ENCODE peak calls at places on chromosomes 16 and 17, in five cellular contexts. A, H, T, F and N are unnamed samples. For H3K36me3 and H3K27me3, the result is how much of the 10 kb centered on the place peaks cover.

GRCh38 chr16:89374393-89374948 is 115.9 kb downstream of the ANKRD11 start:
- DNase-seq in H (no peak), A (no peak), F (no peak), T (no peak), N (peak)

GRCh38 chr16:62014534-62014933 is 21.7 kb downstream of the CDH8 start:
- DNase-seq in T (no peak), A (no peak), H (no peak), F (no peak), N (no peak)

GRCh38 chr17:58337126-58337599 is 8.6 kb upstream of the TSPOAP1 start:
- DNase-seq in F (no peak), A (peak), T (no peak), H (no peak), N (peak)

GRCh38 chr17:5580367-5580766 is 3.9 kb downstream of the NLRP1 start:
- DNase-seq in T (no peak), H (no peak), A (no peak), F (no peak), N (no peak)

GRCh38 chr16:17417740-17418139 is 53.0 kb downstream of the XYLT1 start:
- DNase-seq in T (no peak), A (no peak), H (no peak), F (no peak), N (no peak)

GRCh38 chr17:78128616-78129384 is at the start of gene TMC6:
- DNase-seq in H (peak), A (peak), F (no peak), T (peak), N (peak)

GRCh38 chr17:44916781-44917241 is 1.5 kb upstream of the GFAP start:
- DNase-seq in T (peak), H (peak), F (no peak), A (no peak), N (no peak)

GRCh38 chr16:34802848-34803599 is 1343.6 kb downstream of the TP53TG3F start:
- DNase-seq in A (no peak), F (no peak), H (no peak), T (peak), N (peak)

GRCh38 chr17:40903129-40903847 is 18.2 kb upstream of the KRT20 start:
- DNase-seq in A (no peak), T (no peak), F (no peak), H (no peak), N (no peak)

GRCh38 chr16:79100456-79100855 is 500.1 kb downstream of the MAF start:
- DNase-seq in H (no peak), A (no peak), T (no peak), F (no peak), N (no peak)

GRCh38 chr16:83717814-83718213 is 90.0 kb upstream of the HSBP1 start:
- DNase-seq in F (no peak), T (no peak), H (no peak), A (no peak), N (no peak)

GRCh38 chr16:15482068-15482747 is 47.8 kb downstream of the BMERB1 start:
- DNase-seq in T (no peak), H (peak), F (no peak), A (no peak), N (peak)

GRCh38 chr16:70740919-70741778 is 55.3 kb upstream of the MTSS2 start:
- DNase-seq in H (no peak), T (no peak), F (no peak), A (peak), N (no peak)

GRCh38 chr16:14303654-14304394 is 232.7 kb downstream of the MRTFB start:
- DNase-seq in A (no peak), F (no peak), H (peak), T (peak), N (peak)

GRCh38 chr17:79038545-79039135 is 14.7 kb downstream of the C1QTNF1 start:
- DNase-seq in T (no peak), A (no peak), F (peak), H (no peak), N (no peak)

GRCh38 chr17:7132511-7133094 is 18.0 kb upstream of the ASGR2 start:
- DNase-seq in F (no peak), A (peak), T (no peak), H (no peak), N (peak)

GRCh38 chr17:17740627-17741237 is 59.5 kb downstream of the RAI1 start:
- DNase-seq in T (no peak), F (no peak), H (peak), A (peak), N (peak)

GRCh38 chr16:63324306-63324705 is 1288.1 kb upstream of the CDH8 start:
- DNase-seq in F (no peak), H (no peak), A (no peak), T (no peak), N (no peak)

GRCh38 chr16:78128920-78129319 is 29.5 kb downstream of the WWOX start:
- DNase-seq in F (no peak), T (no peak), H (no peak), A (no peak), N (no peak)

GRCh38 chr16:27596411-27596810 is 46.5 kb downstream of the KATNIP start:
- DNase-seq in A (no peak), H (no peak), T (no peak), F (no peak), N (no peak)

GRCh38 chr16:27980076-27980775 is 83.3 kb downstream of the GSG1L start:
- DNase-seq in T (no peak), H (no peak), F (no peak), A (no peak), N (peak)

GRCh38 chr17:76805319-76805718 is 62.9 kb upstream of the MGAT5B start:
- DNase-seq in A (no peak), F (no peak), T (no peak), H (no peak), N (no peak)

GRCh38 chr16:28210979-28211505 is 723 bp downstream of the XPO6 start:
- DNase-seq in T (peak), F (peak), H (peak), A (peak), N (peak)

GRCh38 chr16:2226245-2226793 is 2.9 kb downstream of the E4F1 start:
- DNase-seq in F (no peak), H (peak), A (no peak), T (no peak), N (no peak)

GRCh38 chr16:11405331-11406176 is 60.3 kb downstream of the RMI2 start:
- DNase-seq in H (no peak), F (no peak), T (peak), A (no peak), N (peak)

GRCh38 chr17:39002991-39003715 is 36.0 kb upstream of the FBXO47 start:
- DNase-seq in H (peak), F (peak), A (peak), T (peak), N (no peak)

DNA sequence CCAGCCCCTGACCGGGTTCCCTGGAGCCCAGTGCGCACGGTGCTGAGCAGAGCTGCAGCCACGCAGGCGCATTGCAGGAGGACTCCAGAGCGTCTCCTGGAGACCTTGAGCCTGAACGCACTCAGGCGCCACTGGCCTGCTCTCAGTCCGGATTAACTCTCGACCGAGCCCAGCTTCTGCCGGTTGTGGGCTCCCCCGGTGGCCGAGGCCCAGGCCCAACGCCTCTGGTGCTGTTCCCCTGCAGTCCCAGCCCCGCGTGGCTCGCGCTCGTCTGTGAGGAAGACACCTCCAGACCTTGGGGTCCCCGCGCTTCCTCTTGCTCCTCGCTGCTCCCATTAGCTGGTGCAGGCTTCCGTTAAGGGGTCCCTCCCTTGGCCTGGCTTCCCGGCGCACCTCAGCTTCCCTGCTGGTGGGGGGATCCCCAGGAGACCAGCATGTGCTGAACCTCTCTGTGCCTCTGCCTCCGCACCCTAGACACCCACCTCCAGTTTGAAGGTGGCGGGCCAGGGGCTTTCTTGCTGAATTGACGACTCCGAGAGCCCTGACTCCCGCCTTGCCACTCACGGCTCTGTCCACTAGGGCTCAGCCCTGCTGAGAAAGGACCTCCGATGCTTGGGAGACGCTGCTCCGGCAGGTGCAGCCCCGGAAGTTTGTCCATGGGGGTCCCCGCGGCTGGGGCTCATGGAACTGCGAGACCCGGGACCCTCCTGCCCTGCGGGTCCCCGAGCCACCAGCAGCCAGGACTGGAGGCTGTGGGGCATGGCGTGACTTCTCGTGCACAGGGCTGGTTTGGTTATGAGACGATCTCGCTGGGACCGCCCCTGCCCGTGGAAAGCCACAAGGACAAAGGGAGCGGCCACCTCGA is 7.8 kb downstream of the CHMP6 start:
- DNase-seq in T (no peak), H (no peak), A (no peak), F (no peak), N (peak)
- H3K36me3 ChIP-seq in T (half or more), H (under half), A (under half), F (under half), N (under half)

DNA sequence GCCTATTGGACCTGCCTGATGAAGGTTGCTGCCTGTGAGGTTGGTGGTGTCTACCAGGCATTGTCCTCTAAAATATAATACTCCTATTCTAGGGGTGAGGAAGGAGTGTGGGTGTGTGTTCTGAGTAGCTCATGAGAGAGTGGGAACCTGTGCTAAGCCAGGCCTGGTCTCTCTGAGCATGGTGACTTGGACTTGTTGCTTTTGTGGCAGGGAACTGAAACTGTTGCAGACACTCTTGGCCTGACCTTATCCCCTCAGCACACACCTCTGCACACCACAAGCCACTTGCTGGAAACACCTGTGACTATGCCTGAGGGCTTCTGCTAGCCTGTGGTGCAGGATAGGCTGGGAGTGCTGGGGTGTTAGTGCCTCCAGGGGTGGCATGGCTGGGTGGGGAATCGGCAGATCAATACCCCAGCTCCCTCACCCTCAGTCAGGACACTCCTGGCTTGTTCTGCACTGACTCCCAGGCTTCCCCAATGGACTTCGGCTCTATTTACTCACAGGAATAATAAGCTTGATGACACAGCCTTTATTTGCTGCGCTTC is 29.9 kb downstream of the PLCG2 start:
- DNase-seq in F (no peak), H (no peak), T (no peak), A (peak), N (no peak)
- H3K4me3 ChIP-seq in F (no peak), H (no peak), T (no peak), A (no peak), N (no peak)

GRCh38 chr17:68290955-68291835 is at the start of the genes ARSG and SLC16A6:
- DNase-seq in F (no peak), H (peak), A (peak), T (peak), N (peak)

GRCh38 chr17:68288804-68289203 is 2.1 kb downstream of the SLC16A6 start:
- DNase-seq in H (no peak), A (peak), T (no peak), F (no peak), N (no peak)

GRCh38 chr17:68290268-68290954 is 516 bp downstream of the SLC16A6 start:
- DNase-seq in T (peak), H (no peak), A (peak), F (no peak), N (peak)

GRCh38 chr17:68289473-68289872 is 1.5 kb downstream of the SLC16A6 start:
- DNase-seq in H (no peak), T (no peak), F (no peak), A (no peak), N (no peak)

GRCh38 chr17:68289936-68290267 is 1.0 kb downstream of the SLC16A6 start:
- DNase-seq in F (no peak), H (no peak), A (no peak), T (no peak), N (no peak)
- H3K27me3 ChIP-seq in F (under half), H (under half), A (under half), T (under half), N (under half)

DNA sequence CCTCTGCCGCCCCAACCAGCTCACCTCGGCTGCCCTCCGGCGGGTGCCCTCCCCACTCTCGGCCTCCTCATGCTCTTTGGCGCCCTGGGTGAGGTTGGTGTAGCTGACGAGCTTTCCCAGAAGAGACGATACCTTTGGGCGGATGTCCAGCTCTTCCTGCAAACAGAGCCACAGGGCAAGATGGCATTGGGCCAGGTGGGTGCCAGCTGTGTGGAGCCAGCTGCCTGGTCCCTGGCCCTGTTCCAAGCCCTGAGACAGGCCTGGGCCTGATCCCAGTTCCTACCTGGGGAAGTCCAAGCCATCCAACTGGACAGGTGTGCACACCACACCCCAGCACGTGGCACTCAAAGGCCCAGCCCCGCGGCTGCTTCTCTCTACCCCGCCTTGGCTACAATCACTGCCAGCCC is 6.9 kb downstream of the SLC12A4 start:
- DNase-seq in F (no peak), T (no peak), A (no peak), H (peak), N (no peak)
- H3K36me3 ChIP-seq in F (half or more), T (half or more), A (under half), H (under half), N (under half)

DNA sequence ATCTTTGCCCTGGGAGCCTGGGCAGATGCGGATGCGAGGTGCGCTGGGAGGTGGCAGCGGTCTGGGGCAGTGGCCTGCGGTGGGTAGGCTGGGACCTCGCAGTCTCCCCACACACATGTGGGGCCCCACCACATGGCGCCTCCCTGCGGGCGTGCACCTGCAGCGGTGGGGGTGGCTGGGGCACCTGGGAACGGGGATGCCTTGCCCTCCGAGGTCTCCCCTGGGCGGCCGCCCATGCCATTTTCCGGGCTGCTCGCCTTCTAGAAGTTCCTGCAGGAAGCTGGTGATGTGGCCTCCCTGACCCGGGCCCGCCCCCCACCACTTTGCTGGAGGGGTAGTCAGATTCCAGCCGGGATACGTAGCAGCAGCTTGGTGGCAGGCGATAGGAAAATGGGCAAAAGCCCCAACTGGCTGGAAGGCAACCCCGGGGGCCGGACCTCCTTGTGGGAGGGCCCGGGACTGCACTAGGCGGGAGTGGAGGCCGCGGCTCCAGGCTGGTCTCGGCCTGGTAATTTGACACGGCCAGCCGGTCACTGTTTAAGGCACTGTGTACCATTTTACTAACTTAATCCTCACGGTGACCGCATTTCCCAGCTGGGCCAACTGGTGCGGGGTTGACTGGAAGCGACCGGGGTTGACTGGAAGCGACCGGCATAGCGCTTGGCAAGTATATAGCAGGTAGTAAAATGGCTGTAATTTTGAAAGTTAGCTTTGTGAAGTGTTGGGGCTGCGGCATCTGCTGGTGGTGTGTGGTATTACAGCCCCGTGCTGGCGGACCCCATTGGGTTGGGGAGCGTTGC is 38.5 kb downstream of the IGF2BP1 start:
- DNase-seq in A (no peak), F (peak), T (no peak), H (peak), N (peak)
- H3K4me3 ChIP-seq in A (no peak), F (peak), T (no peak), H (no peak), N (no peak)